ENCODE peak calls at places on chromosome X, in four cellular contexts. U is CD8-positive, alpha-beta T cell; N is PC-3; D is GM20000. W is an unnamed sample.

GRCh38 chrX:149365061-149365460 is 140.0 kb downstream of the IDS start:
- DNase-seq in U (no peak), N (peak), D (no peak), W (no peak)

GRCh38 chrX:118736394-118737010 is 9.1 kb downstream of the IL13RA1 start:
- DNase-seq in U (no peak), N (no peak), D (no peak), W (no peak)

GRCh38 chrX:150508461-150509367 is 59.7 kb upstream of the MTM1 start:
- DNase-seq in U (no peak), N (no peak), D (no peak), W (no peak)

GRCh38 chrX:136598631-136599030 is 49.3 kb upstream of the CD40LG start:
- DNase-seq in U (no peak), N (no peak), D (no peak), W (no peak)

GRCh38 chrX:2888309-2888708 is 40.8 kb downstream of the ARSD start:
- DNase-seq in U (no peak), N (no peak), D (no peak), W (no peak)

GRCh38 chrX:109856974-109857373 is 123.9 kb upstream of the ACSL4 start:
- DNase-seq in U (peak), N (peak), D (no peak), W (no peak)

GRCh38 chrX:136658151-136658550 is 10.2 kb downstream of the CD40LG start:
- DNase-seq in U (no peak), N (no peak), D (no peak), W (no peak)

GRCh38 chrX:109848451-109849050 is 115.5 kb upstream of the ACSL4 start:
- DNase-seq in U (no peak), N (no peak), D (no peak), W (no peak)

GRCh38 chrX:109533005-109533404 is 3.6 kb upstream of the NXT2 start:
- DNase-seq in U (no peak), N (no peak), D (no peak), W (no peak)

GRCh38 chrX:155745792-155746191 is 133.0 kb upstream of the TMLHE start:
- DNase-seq in U (no peak), N (peak), D (no peak), W (no peak)

GRCh38 chrX:116726806-116727205 is 264.0 kb upstream of the CT83 start:
- DNase-seq in U (no peak), N (no peak), D (no peak), W (no peak)

GRCh38 chrX:11111947-11112346 is 815 bp downstream of the HCCS start:
- DNase-seq in U (no peak), N (no peak), D (no peak), W (no peak)

GRCh38 chrX:68084765-68085164 is 348.5 kb downstream of the OPHN1 start:
- DNase-seq in U (no peak), N (no peak), D (no peak), W (no peak)

GRCh38 chrX:10833299-10834169 is 213.1 kb upstream of the MID1 start:
- DNase-seq in U (no peak), N (peak), D (no peak), W (no peak)

GRCh38 chrX:77749695-77750094 is 36.3 kb downstream of the ATRX start:
- DNase-seq in U (no peak), N (peak), D (no peak), W (no peak)

GRCh38 chrX:15749642-15750610 is 11.9 kb downstream of the CA5B start:
- DNase-seq in U (peak), N (no peak), D (peak), W (peak)

GRCh38 chrX:43589735-43590515 is 66.2 kb upstream of the MAOA start:
- DNase-seq in U (no peak), N (peak), D (no peak), W (no peak)

GRCh38 chrX:50469206-50469605 is 1.4 kb downstream of the DGKK start:
- DNase-seq in U (no peak), N (no peak), D (no peak), W (no peak)

GRCh38 chrX:126770179-126770578 is 49.4 kb upstream of the PRR32 start:
- DNase-seq in U (no peak), N (peak), D (peak), W (no peak)

GRCh38 chrX:119374736-119375135 is 24.4 kb upstream of the SLC25A43 start:
- DNase-seq in U (no peak), N (peak), D (no peak), W (no peak)

GRCh38 chrX:118603981-118604380 is 108.4 kb downstream of the DOCK11 start:
- DNase-seq in U (peak), N (peak), D (peak), W (peak)

GRCh38 chrX:56803849-56804681 is 75.0 kb downstream of the NBDY start:
- DNase-seq in U (no peak), N (no peak), D (no peak), W (no peak)

GRCh38 chrX:40182615-40183014 is 84.9 kb upstream of the BCOR start:
- DNase-seq in U (no peak), N (no peak), D (no peak), W (no peak)

GRCh38 chrX:109995155-109995554 is 7.8 kb upstream of the TMEM164 start:
- DNase-seq in U (no peak), N (no peak), D (no peak), W (no peak)

GRCh38 chrX:30786374-30786773 is 102.7 kb downstream of the TAB3 start:
- DNase-seq in U (no peak), N (peak), D (no peak), W (no peak)

GRCh38 chrX:121307441-121307840 is 260.0 kb downstream of the GLUD2 start:
- DNase-seq in U (no peak), N (no peak), D (peak), W (no peak)

GRCh38 chrX:1442016-1442665 is 10.6 kb downstream of the ASMTL start:
- DNase-seq in U (peak), N (no peak), D (peak), W (no peak)

GRCh38 chrX:31279359-31279758 is 207.5 kb upstream of the FTHL17 start:
- DNase-seq in U (no peak), N (peak), D (no peak), W (no peak)

GRCh38 chrX:22922961-22923360 is 76.8 kb upstream of the DDX53 start:
- DNase-seq in U (no peak), N (peak), D (no peak), W (no peak)

GRCh38 chrX:122269243-122269781 is 914.8 kb upstream of the GRIA3 start:
- DNase-seq in U (no peak), N (no peak), D (no peak), W (no peak)

GRCh38 chrX:153059191-153060094 is 3.2 kb downstream of the PNMA3 start:
- DNase-seq in U (no peak), N (no peak), D (no peak), W (no peak)

GRCh38 chrX:114675365-114675764 is 91.5 kb downstream of the HTR2C start:
- DNase-seq in U (no peak), N (peak), D (no peak), W (no peak)

GRCh38 chrX:30875957-30876356 is 13.1 kb downstream of the TAB3 start:
- DNase-seq in U (no peak), N (peak), D (no peak), W (no peak)

W was measured in CD4-positive, CD25-positive, alpha-beta regulatory T cell.